ENCODE peak calls at places on chromosomes 2 and 18, in four cellular contexts. P is sigmoid colon, H is A549, S is NB4. M is an unnamed sample.

GRCh38 chr18:22346342-22346967 is 71.3 kb downstream of the CTAGE1 start:
- DNase-seq in P (no peak), S (no peak), H (no peak), M (no peak)

GRCh38 chr2:225042800-225043167 is 516 bp upstream of the DOCK10 start:
- DNase-seq in S (no peak), P (no peak), H (peak), M (no peak)

GRCh38 chr2:238326801-238327365 is 6.6 kb downstream of the TRAF3IP1 start:
- DNase-seq in S (no peak), H (no peak), P (no peak), M (no peak)

GRCh38 chr2:61694312-61695274 is 156.4 kb upstream of the XPO1 start:
- DNase-seq in H (peak), S (peak), P (peak), M (peak)

GRCh38 chr2:15942711-15943345 is 2.5 kb downstream of the MYCN start:
- DNase-seq in P (no peak), H (no peak), S (no peak), M (no peak)

GRCh38 chr2:188158337-188159100 is 133.2 kb upstream of the GULP1 start:
- DNase-seq in S (no peak), H (peak), P (no peak), M (no peak)

GRCh38 chr2:225120175-225120574 is 77.9 kb upstream of the DOCK10 start:
- DNase-seq in P (no peak), H (peak), S (no peak), M (no peak)

GRCh38 chr2:120448961-120449421 is 103.1 kb downstream of the INHBB start:
- DNase-seq in P (peak), H (no peak), S (no peak), M (no peak)

GRCh38 chr2:158926478-158926948 is 41.9 kb upstream of the TANC1 start:
- DNase-seq in S (no peak), H (peak), P (no peak), M (no peak)

GRCh38 chr2:23698733-23699391 is 228.1 kb downstream of the ATAD2B start:
- DNase-seq in S (no peak), H (no peak), P (peak), M (no peak)

DNA sequence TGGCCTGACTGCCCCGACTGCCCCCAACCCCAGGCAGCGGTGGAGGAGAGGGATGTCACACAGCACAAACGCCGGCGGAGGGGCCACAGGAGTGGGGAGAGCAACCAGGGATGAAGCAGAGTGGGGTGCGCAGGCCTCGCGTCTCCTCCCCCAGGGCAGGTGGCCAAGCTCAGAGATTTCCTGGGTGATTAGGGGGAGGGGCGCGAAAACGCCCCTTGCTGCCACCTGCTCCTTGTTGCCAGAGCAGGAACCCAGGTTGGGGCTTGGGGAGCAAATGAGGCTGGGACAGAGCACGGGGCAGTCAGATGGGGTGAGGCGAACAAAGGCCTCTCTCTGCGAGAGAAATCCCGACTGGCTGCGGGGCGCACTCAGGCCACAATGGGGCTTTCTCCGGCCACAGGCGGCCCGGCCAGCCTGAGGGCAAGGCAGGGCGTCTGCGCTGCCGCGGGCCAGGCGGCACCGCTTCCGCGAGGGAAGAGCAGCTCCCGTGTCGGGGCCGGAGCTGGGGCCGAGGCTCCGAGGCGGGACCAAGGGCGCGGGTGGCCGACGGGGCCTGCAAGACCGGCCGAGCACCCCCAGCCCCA is 11.5 kb downstream of the TEX44 start:
- DNase-seq in H (no peak), P (peak), S (no peak), M (peak)
- TF ChIP-seq POLR2A in H (peak), P (peak), S (no peak), M (peak)

DNA sequence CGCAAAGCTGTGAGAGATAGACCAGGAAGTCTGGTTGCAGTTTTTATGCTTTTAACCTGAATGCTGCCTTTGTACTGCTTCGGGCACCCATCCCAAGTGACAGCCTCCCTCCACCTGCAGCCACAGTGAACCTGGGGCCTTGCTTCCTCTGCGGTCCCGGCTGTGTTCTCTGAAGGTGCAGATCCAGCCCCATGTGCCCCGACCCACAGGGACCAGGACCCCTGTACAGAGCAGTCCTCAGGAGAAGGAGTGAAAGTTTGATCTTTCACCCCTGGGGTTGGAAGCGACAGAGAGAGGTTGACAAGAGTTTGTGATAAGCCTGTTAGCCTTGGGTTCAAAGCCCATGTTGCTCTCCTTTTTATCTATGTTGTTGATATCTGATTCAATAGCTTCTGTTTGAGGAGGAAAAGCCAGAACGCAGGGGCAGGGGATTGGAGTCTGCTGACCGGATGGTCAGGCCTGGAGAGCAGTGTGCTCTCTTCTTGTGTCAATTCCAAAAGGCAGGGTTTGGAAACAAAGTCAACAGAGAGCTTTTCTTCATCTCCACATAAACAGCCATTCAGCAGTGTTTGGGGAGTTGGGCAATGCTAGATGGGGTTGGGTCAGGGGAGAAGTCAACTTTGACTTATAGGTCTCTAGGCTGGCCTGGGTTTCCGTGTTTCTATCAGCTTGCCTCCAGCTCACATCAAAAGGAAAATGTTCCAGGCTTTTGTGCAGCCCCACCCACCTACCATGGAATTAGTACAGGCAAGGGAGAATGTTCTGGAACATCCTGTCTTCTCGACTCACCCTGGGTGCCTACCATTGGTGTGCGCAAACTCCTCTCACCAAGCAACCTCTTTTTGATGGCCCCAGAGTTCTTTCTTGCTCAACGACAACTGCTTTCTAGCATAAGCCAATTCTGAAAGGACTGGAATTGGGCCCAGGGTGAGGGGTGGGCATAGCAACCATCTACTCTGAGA is 214.9 kb downstream of the ALPK2 start:
- DNase-seq in S (no peak), P (no peak), H (no peak), M (no peak)
- TF ChIP-seq POLR2A in S (no peak), P (no peak), H (no peak), M (no peak)

GRCh38 chr2:206276169-206276927 is 1.9 kb downstream of the ZDBF2 start:
- DNase-seq in S (peak), P (no peak), H (no peak), M (no peak)

GRCh38 chr2:206277503-206277902 is 3.0 kb downstream of the ZDBF2 start:
- DNase-seq in S (no peak), H (no peak), P (no peak), M (no peak)

GRCh38 chr2:206275274-206276160 is 1.1 kb downstream of the ZDBF2 start:
- DNase-seq in S (peak), H (peak), P (no peak), M (peak)

GRCh38 chr2:206271066-206271465 is 3.4 kb upstream of the ZDBF2 start:
- DNase-seq in H (no peak), P (no peak), S (no peak), M (no peak)

DNA sequence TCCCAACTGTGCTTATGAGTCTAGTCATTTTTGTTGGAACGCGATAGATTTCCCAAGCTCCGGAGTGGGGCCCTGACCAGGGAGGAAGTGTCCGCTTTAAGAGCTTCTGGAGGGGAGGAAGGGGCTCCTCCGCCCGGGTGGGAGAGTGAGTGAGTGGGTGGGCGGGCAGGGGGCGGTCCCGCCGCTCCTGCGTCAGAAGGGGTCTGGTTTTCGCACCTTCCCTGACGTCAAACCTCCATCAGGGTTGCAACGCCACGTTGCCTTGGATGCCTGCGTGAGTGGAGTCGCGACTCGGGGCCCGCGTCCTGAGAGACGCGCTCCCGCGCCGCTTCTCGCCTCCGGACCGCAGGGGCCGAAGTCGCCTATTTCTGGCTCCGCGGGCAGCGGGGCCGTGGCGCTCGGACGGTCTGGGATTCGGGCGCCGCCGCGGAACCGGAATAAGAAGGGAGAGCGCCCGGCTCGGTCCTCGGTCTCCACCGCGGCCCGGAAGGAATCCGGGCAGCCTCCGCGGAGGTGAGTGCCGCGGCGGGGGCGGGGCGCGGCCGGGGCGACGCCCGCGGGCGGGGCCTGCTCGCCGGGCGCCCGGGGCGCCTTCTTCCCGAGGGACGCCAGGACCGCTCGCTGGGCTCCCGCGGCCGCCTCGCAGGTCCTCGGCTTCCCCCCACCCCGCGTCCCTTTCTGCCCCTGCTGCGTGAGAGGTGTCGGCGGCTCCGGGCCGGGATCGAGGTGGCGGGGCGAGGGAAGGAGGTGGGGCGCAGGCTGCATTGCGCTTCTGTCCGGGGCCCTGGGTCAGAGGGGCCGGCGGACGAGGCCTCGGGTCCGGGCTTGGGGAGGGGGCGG is at the start of gene ZDBF2:
- DNase-seq in H (peak), S (peak), P (peak), M (peak)
- TF ChIP-seq POLR2A in H (peak), S (no peak), P (no peak), M (peak)

GRCh38 chr18:50313031-50313607 is 25.6 kb upstream of the CXXC1 start:
- DNase-seq in P (no peak), S (no peak), H (no peak), M (no peak)
- TF ChIP-seq POLR2A in P (no peak), S (no peak), H (no peak), M (no peak)

DNA sequence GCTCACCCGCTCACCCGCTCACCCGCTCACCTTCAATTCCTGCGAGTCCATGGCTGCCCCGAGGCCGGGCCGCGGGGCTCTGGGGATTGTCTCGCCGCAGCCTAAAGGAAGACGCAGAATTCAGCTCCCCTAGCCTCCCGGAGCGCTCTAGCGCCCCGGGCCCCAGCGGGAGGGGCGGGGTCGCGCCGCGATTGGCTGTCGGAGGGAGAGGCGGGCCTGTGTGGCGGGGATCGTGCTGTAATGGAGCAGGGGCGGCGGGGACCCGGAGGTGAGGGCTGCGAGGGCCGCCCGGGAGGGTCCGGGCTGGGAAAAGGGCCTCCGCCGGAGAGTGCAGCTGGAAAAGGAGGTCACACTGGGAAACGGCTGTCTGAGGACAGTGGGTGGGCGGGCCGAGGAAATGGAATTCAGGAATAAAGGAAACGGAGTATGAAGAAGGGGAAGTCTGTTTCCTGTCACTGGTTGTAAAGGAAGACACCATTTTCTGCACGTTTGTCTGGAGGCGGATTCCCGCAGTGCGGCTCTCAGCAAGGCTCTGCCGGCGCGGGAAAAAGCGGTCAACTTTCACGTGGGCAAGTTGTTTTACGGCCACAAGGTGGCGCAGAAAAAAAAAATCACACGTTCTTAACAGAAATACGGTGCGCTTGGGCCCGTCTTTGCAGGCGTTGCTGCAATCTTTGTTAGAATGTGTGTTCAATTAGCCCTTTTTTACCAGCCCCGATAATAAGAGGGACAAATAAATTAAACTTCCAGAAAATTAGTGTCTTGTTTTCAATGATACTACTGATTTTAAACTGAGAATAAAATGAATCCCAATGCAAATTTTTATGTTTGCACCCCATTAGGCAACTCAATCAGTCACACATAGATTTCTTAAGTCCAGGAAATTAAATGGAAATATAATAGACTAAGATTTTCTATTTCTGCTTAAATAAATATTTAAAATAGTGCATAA is at the start of gene TTC21B:
- DNase-seq in S (peak), H (peak), P (peak), M (peak)
- TF ChIP-seq POLR2A in S (peak), H (peak), P (peak), M (peak)

GRCh38 chr2:70553584-70554337 is at the start of gene TGFA:
- DNase-seq in S (peak), P (peak), H (peak), M (peak)
- TF ChIP-seq POLR2A in S (no peak), P (no peak), H (peak), M (no peak)

DNA sequence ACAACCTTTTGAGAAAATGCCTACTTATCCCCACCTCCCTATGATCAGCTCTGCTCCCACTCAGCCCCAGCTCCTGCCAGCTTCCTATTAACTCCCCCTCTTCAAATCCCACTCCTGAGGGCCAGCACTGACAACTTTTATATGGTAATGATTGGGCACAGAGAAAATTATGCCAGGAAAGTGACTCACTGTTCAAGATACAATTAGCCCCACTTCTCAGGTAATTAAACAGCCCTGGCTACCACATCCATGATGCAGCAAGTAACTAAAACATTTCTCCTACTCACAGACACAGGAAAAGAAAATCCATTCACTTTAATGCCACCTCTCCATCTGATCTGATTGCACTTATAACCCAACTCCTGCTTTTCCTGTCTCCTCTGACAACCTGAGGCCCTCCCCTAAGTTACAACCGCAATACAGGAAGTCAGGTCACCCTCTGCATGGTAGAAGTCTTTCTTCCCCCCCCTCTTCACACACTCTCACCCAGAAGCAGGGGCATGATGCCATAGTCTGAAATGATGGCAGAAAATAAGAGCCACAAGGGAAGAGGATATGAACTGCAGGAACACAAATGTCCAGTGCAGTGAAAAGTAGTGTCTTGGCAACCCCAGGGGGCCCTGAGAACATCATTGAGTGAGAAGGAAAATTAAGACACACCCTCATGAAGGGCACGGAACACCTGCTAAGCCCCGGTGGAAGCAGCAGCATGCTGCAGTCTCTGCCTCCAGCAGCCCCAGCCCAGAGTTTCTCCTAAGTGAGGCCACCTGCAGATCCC is 54.4 kb downstream of the STK39 start:
- DNase-seq in S (peak), H (no peak), P (no peak), M (peak)
- TF ChIP-seq POLR2A in S (no peak), H (no peak), P (no peak), M (no peak)